ENCODE peak calls at places on chromosomes 5 and 9, in ten cellular contexts. One of them, this sample, is unnamed.

GRCh38 chr5:6644841-6645240 is 11.6 kb downstream of the SRD5A1 start:
- DNase-seq in Kasumi-1: no peak
- DNase-seq in GM23338: no peak
- DNase-seq in T-helper 1 cell: no peak
- DNase-seq in choroid plexus epithelial cell: peak
- DNase-seq in pancreas: no peak
- DNase-seq in NK-92 treated with Interleukin-12 subunit alpha and Interleukin-12 subunit beta, amount 100 ng/mL, for 24 hours: no peak
- DNase-seq in IMR-90: peak
- DNase-seq in GM19239: no peak
- DNase-seq in stimulated activated CD4-positive, alpha-beta T cell treated with anti-CD3 and anti-CD28 coated beads, Interleukin-15, amount 100 ng/mL, for 24 hours: no peak
- DNase-seq in this sample: no peak

GRCh38 chr9:21873540-21874221 is 71.2 kb downstream of the MTAP start:
- DNase-seq in GM19239: no peak
- DNase-seq in GM23338: no peak
- DNase-seq in NK-92 treated with Interleukin-12 subunit alpha and Interleukin-12 subunit beta, amount 100 ng/mL, for 24 hours: no peak
- DNase-seq in stimulated activated CD4-positive, alpha-beta T cell treated with anti-CD3 and anti-CD28 coated beads, Interleukin-15, amount 100 ng/mL, for 24 hours: no peak
- DNase-seq in Kasumi-1: no peak
- DNase-seq in pancreas: no peak
- DNase-seq in IMR-90: peak
- DNase-seq in T-helper 1 cell: no peak
- DNase-seq in choroid plexus epithelial cell: peak
- DNase-seq in this sample: no peak

GRCh38 chr9:111902396-111903147 is 6.0 kb downstream of the UGCG start:
- DNase-seq in Kasumi-1: no peak
- DNase-seq in GM23338: no peak
- DNase-seq in choroid plexus epithelial cell: peak
- DNase-seq in IMR-90: peak
- DNase-seq in pancreas: no peak
- DNase-seq in T-helper 1 cell: no peak
- DNase-seq in NK-92 treated with Interleukin-12 subunit alpha and Interleukin-12 subunit beta, amount 100 ng/mL, for 24 hours: no peak
- DNase-seq in GM19239: no peak
- DNase-seq in stimulated activated CD4-positive, alpha-beta T cell treated with anti-CD3 and anti-CD28 coated beads, Interleukin-15, amount 100 ng/mL, for 24 hours: no peak
- DNase-seq in this sample: no peak

GRCh38 chr9:89842267-89842768 is 237.5 kb downstream of the GADD45G start:
- DNase-seq in pancreas: peak
- DNase-seq in T-helper 1 cell: no peak
- DNase-seq in choroid plexus epithelial cell: no peak
- DNase-seq in GM23338: no peak
- DNase-seq in GM19239: no peak
- DNase-seq in NK-92 treated with Interleukin-12 subunit alpha and Interleukin-12 subunit beta, amount 100 ng/mL, for 24 hours: no peak
- DNase-seq in IMR-90: no peak
- DNase-seq in stimulated activated CD4-positive, alpha-beta T cell treated with anti-CD3 and anti-CD28 coated beads, Interleukin-15, amount 100 ng/mL, for 24 hours: no peak
- DNase-seq in Kasumi-1: no peak
- DNase-seq in this sample: no peak

GRCh38 chr9:35568196-35568595 is 36.9 kb upstream of the TESK1 start:
- DNase-seq in GM19239: no peak
- DNase-seq in GM23338: no peak
- DNase-seq in NK-92 treated with Interleukin-12 subunit alpha and Interleukin-12 subunit beta, amount 100 ng/mL, for 24 hours: no peak
- DNase-seq in choroid plexus epithelial cell: no peak
- DNase-seq in T-helper 1 cell: no peak
- DNase-seq in Kasumi-1: no peak
- DNase-seq in stimulated activated CD4-positive, alpha-beta T cell treated with anti-CD3 and anti-CD28 coated beads, Interleukin-15, amount 100 ng/mL, for 24 hours: no peak
- DNase-seq in pancreas: no peak
- DNase-seq in IMR-90: no peak
- DNase-seq in this sample: no peak

GRCh38 chr9:18327106-18327505 is 146.8 kb upstream of the ADAMTSL1 start:
- DNase-seq in GM23338: no peak
- DNase-seq in T-helper 1 cell: no peak
- DNase-seq in choroid plexus epithelial cell: no peak
- DNase-seq in NK-92 treated with Interleukin-12 subunit alpha and Interleukin-12 subunit beta, amount 100 ng/mL, for 24 hours: no peak
- DNase-seq in Kasumi-1: no peak
- DNase-seq in stimulated activated CD4-positive, alpha-beta T cell treated with anti-CD3 and anti-CD28 coated beads, Interleukin-15, amount 100 ng/mL, for 24 hours: no peak
- DNase-seq in pancreas: no peak
- DNase-seq in GM19239: no peak
- DNase-seq in IMR-90: no peak
- DNase-seq in this sample: no peak

GRCh38 chr9:107174441-107174840 is 108.6 kb upstream of the RAD23B start:
- DNase-seq in GM23338: no peak
- DNase-seq in Kasumi-1: no peak
- DNase-seq in choroid plexus epithelial cell: peak
- DNase-seq in GM19239: no peak
- DNase-seq in stimulated activated CD4-positive, alpha-beta T cell treated with anti-CD3 and anti-CD28 coated beads, Interleukin-15, amount 100 ng/mL, for 24 hours: peak
- DNase-seq in IMR-90: no peak
- DNase-seq in pancreas: no peak
- DNase-seq in T-helper 1 cell: no peak
- DNase-seq in NK-92 treated with Interleukin-12 subunit alpha and Interleukin-12 subunit beta, amount 100 ng/mL, for 24 hours: peak
- DNase-seq in this sample: no peak

GRCh38 chr5:146447734-146448380 is 724 bp downstream of the TCERG1 start:
- DNase-seq in choroid plexus epithelial cell: peak
- DNase-seq in IMR-90: peak
- DNase-seq in Kasumi-1: peak
- DNase-seq in T-helper 1 cell: no peak
- DNase-seq in stimulated activated CD4-positive, alpha-beta T cell treated with anti-CD3 and anti-CD28 coated beads, Interleukin-15, amount 100 ng/mL, for 24 hours: peak
- DNase-seq in GM19239: no peak
- DNase-seq in pancreas: no peak
- DNase-seq in GM23338: peak
- DNase-seq in NK-92 treated with Interleukin-12 subunit alpha and Interleukin-12 subunit beta, amount 100 ng/mL, for 24 hours: peak
- DNase-seq in this sample: no peak

GRCh38 chr9:114539718-114540410 is 34.6 kb upstream of the WHRN start:
- DNase-seq in stimulated activated CD4-positive, alpha-beta T cell treated with anti-CD3 and anti-CD28 coated beads, Interleukin-15, amount 100 ng/mL, for 24 hours: no peak
- DNase-seq in NK-92 treated with Interleukin-12 subunit alpha and Interleukin-12 subunit beta, amount 100 ng/mL, for 24 hours: no peak
- DNase-seq in IMR-90: no peak
- DNase-seq in Kasumi-1: no peak
- DNase-seq in GM23338: peak
- DNase-seq in choroid plexus epithelial cell: no peak
- DNase-seq in T-helper 1 cell: no peak
- DNase-seq in pancreas: no peak
- DNase-seq in GM19239: no peak
- DNase-seq in this sample: no peak

GRCh38 chr9:131140112-131140511 is 14.7 kb downstream of the NUP214 start:
- DNase-seq in NK-92 treated with Interleukin-12 subunit alpha and Interleukin-12 subunit beta, amount 100 ng/mL, for 24 hours: no peak
- DNase-seq in GM23338: no peak
- DNase-seq in pancreas: no peak
- DNase-seq in choroid plexus epithelial cell: no peak
- DNase-seq in Kasumi-1: no peak
- DNase-seq in stimulated activated CD4-positive, alpha-beta T cell treated with anti-CD3 and anti-CD28 coated beads, Interleukin-15, amount 100 ng/mL, for 24 hours: no peak
- DNase-seq in IMR-90: no peak
- DNase-seq in GM19239: no peak
- DNase-seq in T-helper 1 cell: no peak
- DNase-seq in this sample: no peak

GRCh38 chr9:81823672-81824554 is 104.3 kb upstream of the SPATA31D4 start:
- DNase-seq in NK-92 treated with Interleukin-12 subunit alpha and Interleukin-12 subunit beta, amount 100 ng/mL, for 24 hours: no peak
- DNase-seq in pancreas: no peak
- DNase-seq in IMR-90: no peak
- DNase-seq in T-helper 1 cell: no peak
- DNase-seq in GM19239: no peak
- DNase-seq in choroid plexus epithelial cell: no peak
- DNase-seq in stimulated activated CD4-positive, alpha-beta T cell treated with anti-CD3 and anti-CD28 coated beads, Interleukin-15, amount 100 ng/mL, for 24 hours: no peak
- DNase-seq in Kasumi-1: no peak
- DNase-seq in GM23338: no peak
- DNase-seq in this sample: no peak

This sample was measured in H7.